ENCODE peak calls at places on chromosomes 3 and 15, in nine cellular contexts. I is foreskin fibroblast, A is Peyer's patch, N is A549, F is adrenal gland, U is Panc1, O is hepatocyte, X is AG10803, M is IMR-90. S is an unnamed sample.
A peak's percentile ranks its signal among the peaks of the same experiment; 100 is the strongest.

GRCh38 chr3:104411760-104412159 is 954.9 kb upstream of the ALCAM start:
- DNase-seq in N (no peak), U (no peak), A (no peak), F (no peak), O (no peak), X (peak; percentile 14), I (no peak), M (no peak), S (no peak)

GRCh38 chr3:101119535-101119934 is 126.3 kb upstream of the ABI3BP start:
- DNase-seq in O (peak; percentile 11), N (peak; percentile 7), M (peak; percentile 92), A (no peak), U (no peak), F (no peak), X (peak; percentile 67), I (peak; percentile 70), S (peak; percentile 62)

GRCh38 chr15:65812467-65812866 is 20.4 kb upstream of the DENND4A start:
- DNase-seq in A (no peak), X (no peak), F (no peak), N (no peak), I (no peak), U (no peak), M (no peak), O (no peak), S (no peak)

GRCh38 chr3:13013151-13013561 is 60.1 kb downstream of the IQSEC1 start:
- DNase-seq in A (peak; percentile 46), M (no peak), O (no peak), N (no peak), F (no peak), I (no peak), X (no peak), U (no peak), S (no peak)

GRCh38 chr3:194395767-194396527 is 3.1 kb downstream of the GP5 start:
- DNase-seq in I (peak; percentile 27), X (peak; percentile 57), O (peak; percentile 64), A (no peak), U (no peak), N (no peak), M (peak; percentile 61), F (no peak), S (no peak)

GRCh38 chr3:49617390-49618013 is 56.6 kb upstream of the APEH start:
- DNase-seq in M (no peak), O (no peak), F (no peak), N (no peak), I (no peak), A (no peak), U (no peak), X (no peak), S (no peak)

GRCh38 chr3:121111914-121112612 is 204.1 kb downstream of the STXBP5L start:
- DNase-seq in O (peak; percentile 10), F (no peak), I (no peak), A (no peak), N (peak; percentile 3), U (no peak), X (no peak), M (no peak), S (no peak)

GRCh38 chr3:157542711-157543485 is 39.7 kb upstream of the VEPH1 start:
- DNase-seq in N (peak; percentile 68), M (peak; percentile 45), X (peak; percentile 81), A (peak; percentile 69), O (peak; percentile 78), U (no peak), I (peak; percentile 89), F (peak; percentile 77), S (no peak)

GRCh38 chr15:41332788-41333527 is at the start of gene NUSAP1:
- DNase-seq in X (no peak), O (peak; percentile 24), A (no peak), N (no peak), M (no peak), I (no peak), F (no peak), U (no peak), S (no peak)

GRCh38 chr15:77984446-77984861 is 93.1 kb downstream of the TBC1D2B start:
- DNase-seq in A (no peak), I (no peak), X (no peak), U (no peak), F (no peak), O (no peak), N (no peak), M (no peak), S (no peak)

GRCh38 chr3:107116251-107116650 is 261.0 kb upstream of the CCDC54 start:
- DNase-seq in N (no peak), I (no peak), X (no peak), O (no peak), M (no peak), F (no peak), A (no peak), U (no peak), S (no peak)

GRCh38 chr15:90294601-90295269 is 29.3 kb downstream of the NGRN start:
- DNase-seq in U (no peak), F (no peak), I (no peak), A (no peak), X (no peak), N (no peak), O (no peak), M (no peak), S (no peak)

GRCh38 chr3:97228966-97229365 is 414.6 kb downstream of the EPHA6 start:
- DNase-seq in M (no peak), A (no peak), I (no peak), O (no peak), X (no peak), U (no peak), N (no peak), F (no peak), S (no peak)

GRCh38 chr3:142844339-142844977 is 44.4 kb downstream of the PCOLCE2 start:
- DNase-seq in X (peak; percentile 42), A (no peak), I (peak; percentile 57), N (peak; percentile 50), M (peak; percentile 38), U (no peak), F (no peak), O (peak; percentile 46), S (peak; percentile 28)

DNA sequence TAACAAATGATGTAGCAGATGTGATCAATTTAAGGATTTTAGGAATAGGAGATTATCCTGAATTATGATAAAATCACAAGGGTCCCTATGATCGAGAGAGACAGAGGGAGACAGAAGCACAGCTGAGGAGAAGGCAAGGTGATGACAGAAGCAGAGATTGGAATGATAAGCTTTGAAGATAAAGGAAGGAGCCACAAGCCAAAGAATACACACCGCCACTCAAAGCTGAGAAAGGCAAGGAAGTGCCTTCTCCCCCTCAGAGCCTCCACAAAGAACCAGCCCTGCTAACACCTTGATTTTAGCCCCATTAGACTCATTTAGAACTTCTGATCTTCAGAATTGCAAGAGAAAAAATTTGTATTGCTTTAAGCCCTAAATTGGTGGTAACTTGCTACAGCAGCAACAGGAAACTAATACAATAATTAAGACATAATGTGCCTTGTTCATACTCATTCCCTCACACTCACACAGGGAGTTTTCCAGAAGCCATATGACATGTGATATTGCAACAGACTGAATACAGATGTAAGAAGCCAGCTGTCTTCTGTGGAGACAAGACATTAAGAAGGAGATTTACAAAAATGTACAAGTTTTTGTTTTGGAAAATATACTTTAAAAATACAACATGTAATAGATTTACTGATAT is 38.2 kb downstream of the TRANK1 start:
- DNase-seq in N (no peak), F (no peak), M (peak; percentile 67), O (no peak), X (peak; percentile 72), I (peak; percentile 74), U (no peak), A (no peak), S (no peak)
- H3K4me3 ChIP-seq in N (no peak overlapping the region), F (no peak overlapping the region), M (no peak overlapping the region), O (no peak overlapping the region), X (no peak overlapping the region), I (no peak overlapping the region), U (no peak overlapping the region), A (no peak overlapping the region), S (no peak overlapping the region)

DNA sequence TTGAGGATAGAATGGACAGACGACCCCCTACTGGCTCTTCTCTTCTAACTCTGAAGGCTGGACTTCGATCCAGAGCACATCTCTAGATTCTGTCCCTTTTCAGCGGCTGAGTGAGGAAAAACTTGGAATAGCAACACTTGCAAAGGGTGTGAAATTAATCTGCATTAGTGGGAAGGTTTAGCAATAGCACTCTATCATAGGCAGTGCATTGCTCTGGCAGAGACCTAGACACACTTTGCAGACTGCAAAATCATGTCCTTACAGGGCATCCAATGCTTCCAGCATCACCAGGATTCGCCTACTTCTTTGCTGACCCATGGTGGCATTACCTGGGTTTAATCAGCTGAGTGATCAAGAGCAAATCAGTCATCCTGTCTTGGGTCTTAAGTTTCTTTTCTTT is 43.1 kb downstream of the DAPK2 start:
- DNase-seq in F (no peak), U (no peak), M (no peak), N (no peak), X (no peak), O (no peak), I (no peak), A (no peak), S (no peak)
- TF ChIP-seq CTCF in F (no peak), U (no peak), M (no peak), N (no peak), X (no peak), O (no peak), I (no peak), A (no peak), S (no peak)

DNA sequence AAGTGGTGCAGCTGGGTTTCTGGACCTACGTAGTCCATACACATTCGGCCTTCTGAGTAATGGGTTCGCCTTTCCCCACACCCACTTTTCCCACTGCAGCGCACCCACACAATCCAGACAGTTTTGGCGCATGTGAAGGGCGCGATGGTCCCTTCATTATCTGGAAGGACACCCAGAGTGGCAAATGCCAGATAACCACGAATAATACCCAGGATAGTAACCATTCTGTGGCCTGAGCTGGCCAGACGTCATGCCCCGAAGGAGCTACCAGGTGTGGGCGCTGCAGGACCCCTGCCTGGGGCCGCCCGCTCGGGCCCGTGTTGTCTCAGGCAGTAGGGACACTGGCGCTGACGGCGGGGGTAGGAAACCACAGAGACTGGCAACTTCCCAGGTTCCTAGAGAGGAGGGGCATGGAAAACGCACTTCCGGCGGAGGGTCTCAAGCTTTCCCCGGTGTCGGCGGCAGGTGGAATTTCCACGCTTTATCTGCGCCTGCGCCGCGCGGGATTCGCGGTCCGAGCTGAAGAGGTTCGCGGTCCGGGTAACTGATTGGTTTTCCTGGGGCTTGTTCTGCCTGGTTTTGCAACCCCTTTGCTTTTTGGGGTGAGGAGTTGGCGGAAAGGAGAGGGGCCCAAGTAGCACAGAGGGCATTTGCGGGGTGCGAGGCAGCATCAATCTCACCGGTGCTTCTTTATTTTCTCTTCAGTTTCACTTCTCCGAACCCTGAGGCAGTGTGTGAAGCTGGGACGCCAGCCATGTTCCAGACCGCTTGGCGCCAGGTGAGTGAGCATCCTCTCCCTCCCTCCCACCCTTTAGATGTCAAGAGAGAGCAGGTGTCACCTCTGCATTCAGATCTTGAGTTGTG is at the start of gene ZNF620:
- DNase-seq in M (peak; percentile 54), N (peak; percentile 86), I (peak; percentile 54), U (no peak), F (peak; percentile 86), O (peak; percentile 92), X (peak; percentile 27), A (peak; percentile 82), S (no peak)
- H3K4me3 ChIP-seq in M (peak within 1 kb of the TSS; percentile 71), N (peak within 1 kb of the TSS; percentile 63), I (peak within 1 kb of the TSS; percentile 72), U (peak within 1 kb of the TSS; percentile 67), F (peak within 1 kb of the TSS; percentile 36), O (peak within 1 kb of the TSS; percentile 53), X (peak within 1 kb of the TSS; percentile 69), A (peak within 1 kb of the TSS; percentile 53), S (peak within 1 kb of the TSS; percentile 61)

DNA sequence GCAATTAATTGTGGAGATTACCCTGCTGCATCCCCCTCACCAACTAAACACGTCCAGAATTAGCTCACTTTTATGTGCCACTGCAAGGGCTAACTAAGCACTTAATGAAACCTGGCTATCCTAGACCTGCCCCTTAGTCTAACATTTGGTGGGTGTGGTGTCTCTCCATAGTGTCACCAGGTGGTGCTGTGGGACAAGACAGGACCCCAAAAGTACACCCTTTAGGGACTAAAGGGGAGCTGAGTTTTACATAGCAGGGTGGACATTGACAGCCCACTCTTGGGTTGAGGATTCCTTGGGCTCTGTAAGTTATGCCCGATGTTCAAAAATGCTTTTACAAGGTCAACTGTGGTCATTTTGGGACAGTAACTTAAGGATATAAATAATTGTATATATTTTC is 5.7 kb downstream of the DUT start:
- DNase-seq in M (peak; percentile 11), O (no peak), U (no peak), A (no peak), X (peak; percentile 12), N (no peak), F (no peak), I (peak; percentile 40), S (no peak)
- TF ChIP-seq CTCF in M (peak; percentile 20), O (peak; percentile 31), U (peak; percentile 65), A (no peak), X (peak; percentile 44), N (peak; percentile 18), F (no peak), I (peak; percentile 26), S (peak; percentile 34)